ENCODE peak calls at places on chromosomes 3 and 15, in four cellular contexts. E is HepG2, J is SK-N-SH, D is K562. G is an unnamed sample.

GRCh38 chr15:65804252-65804931 is 12.3 kb upstream of the DENND4A start:
- DNase-seq in E (peak; percentile 91), J (no peak), D (no peak), G (no peak)

GRCh38 chr15:60369696-60370095 is 28.1 kb downstream of the ANXA2 start:
- DNase-seq in E (no peak), J (no peak), D (no peak), G (no peak)

GRCh38 chr3:52495777-52496602 is 852 bp downstream of the STAB1 start:
- DNase-seq in E (peak; percentile 30), J (no peak), D (no peak), G (no peak)

GRCh38 chr3:169869484-169870304 is at the start of gene LRRC31:
- DNase-seq in E (no peak), J (no peak), D (no peak), G (no peak)

GRCh38 chr3:45112939-45113338 is 33.2 kb downstream of the CDCP1 start:
- DNase-seq in E (no peak), J (no peak), D (no peak), G (no peak)

GRCh38 chr15:100572362-100572983 is 29.5 kb downstream of the LINS1 start:
- DNase-seq in E (no peak), J (no peak), D (no peak), G (no peak)

GRCh38 chr3:143123353-143123974 is 3.9 kb downstream of the CHST2 start:
- DNase-seq in E (no peak), J (no peak), D (no peak), G (no peak)

GRCh38 chr3:186979837-186980236 is 49.5 kb downstream of the ST6GAL1 start:
- DNase-seq in E (no peak), J (no peak), D (no peak), G (no peak)

GRCh38 chr3:139329364-139329850 is 14.4 kb upstream of the MRPS22 start:
- DNase-seq in E (peak; percentile 76), J (peak; percentile 87), D (peak; percentile 94), G (no peak)

GRCh38 chr3:12436514-12437222 is 47.6 kb upstream of the TSEN2 start:
- DNase-seq in E (no peak), J (no peak), D (no peak), G (no peak)

GRCh38 chr3:71341721-71342120 is 241.8 kb downstream of the FOXP1 start:
- DNase-seq in E (no peak), J (no peak), D (no peak), G (no peak)

GRCh38 chr3:150787741-150788370 is 24.9 kb upstream of the SIAH2 start:
- DNase-seq in E (peak; percentile 53), J (peak; percentile 74), D (peak; percentile 63), G (no peak)

GRCh38 chr15:61184431-61184830 is 44.7 kb downstream of the RORA start:
- DNase-seq in E (no peak), J (no peak), D (no peak), G (no peak)

GRCh38 chr3:13013994-13014754 is 59.1 kb downstream of the IQSEC1 start:
- DNase-seq in E (no peak), J (peak; percentile 50), D (no peak), G (no peak)

GRCh38 chr3:51945926-51946500 is 3.9 kb downstream of the PARP3 start:
- DNase-seq in E (no peak), J (no peak), D (no peak), G (no peak)

GRCh38 chr15:68480296-68480695 is 48.3 kb upstream of the ITGA11 start:
- DNase-seq in E (no peak), J (no peak), D (no peak), G (no peak)

GRCh38 chr3:55330756-55331155 is 156.3 kb downstream of the WNT5A start:
- DNase-seq in E (no peak), J (no peak), D (no peak), G (no peak)

GRCh38 chr15:92091155-92091734 is 237.7 kb downstream of the SLCO3A1 start:
- DNase-seq in E (peak; percentile 28), J (peak; percentile 47), D (peak; percentile 60), G (no peak)

GRCh38 chr15:99917237-99917636 is 184.0 kb upstream of the LYSMD4 start:
- DNase-seq in E (no peak), J (no peak), D (no peak), G (no peak)

GRCh38 chr3:194608981-194609380 is 24.2 kb downstream of the TMEM44 start:
- DNase-seq in E (no peak), J (no peak), D (no peak), G (no peak)

GRCh38 chr3:106425021-106425420 is 556.2 kb upstream of the CBLB start:
- DNase-seq in E (no peak), J (no peak), D (no peak), G (no peak)

GRCh38 chr3:148344522-148344921 is 353.2 kb upstream of the AGTR1 start:
- DNase-seq in E (no peak), J (no peak), D (no peak), G (no peak)

GRCh38 chr3:50604628-50605588 is 6.7 kb downstream of the CISH start:
- DNase-seq in E (no peak), J (no peak), D (no peak), G (no peak)

GRCh38 chr3:49453621-49454315 is 16.3 kb upstream of the DAG1 start:
- DNase-seq in E (no peak), J (no peak), D (no peak), G (no peak)

GRCh38 chr3:63966871-63967270 is 54.7 kb upstream of the SCAANT1 start:
- DNase-seq in E (no peak), J (no peak), D (no peak), G (no peak)

GRCh38 chr3:90136468-90137191 is 1029.2 kb downstream of the EPHA3 start:
- DNase-seq in E (no peak), J (no peak), D (no peak), G (no peak)

GRCh38 chr3:65436580-65436979 is 602.1 kb downstream of the MAGI1 start:
- DNase-seq in E (peak; percentile 5), J (peak; percentile 53), D (no peak), G (no peak)

GRCh38 chr3:65443739-65444447 is 594.8 kb downstream of the MAGI1 start:
- DNase-seq in E (no peak), J (no peak), D (no peak), G (no peak)

GRCh38 chr3:65438612-65439011 is 600.1 kb downstream of the MAGI1 start:
- DNase-seq in E (no peak), J (no peak), D (no peak), G (no peak)

GRCh38 chr3:65438096-65438495 is 600.6 kb downstream of the MAGI1 start:
- DNase-seq in E (no peak), J (no peak), D (no peak), G (no peak)

GRCh38 chr3:65439641-65440040 is 599.1 kb downstream of the MAGI1 start:
- DNase-seq in E (peak; percentile 32), J (peak; percentile 60), D (peak; percentile 27), G (no peak)
- TF ChIP-seq NFIC in E (no peak), J (no peak), D (no peak), G (no peak)

DNA sequence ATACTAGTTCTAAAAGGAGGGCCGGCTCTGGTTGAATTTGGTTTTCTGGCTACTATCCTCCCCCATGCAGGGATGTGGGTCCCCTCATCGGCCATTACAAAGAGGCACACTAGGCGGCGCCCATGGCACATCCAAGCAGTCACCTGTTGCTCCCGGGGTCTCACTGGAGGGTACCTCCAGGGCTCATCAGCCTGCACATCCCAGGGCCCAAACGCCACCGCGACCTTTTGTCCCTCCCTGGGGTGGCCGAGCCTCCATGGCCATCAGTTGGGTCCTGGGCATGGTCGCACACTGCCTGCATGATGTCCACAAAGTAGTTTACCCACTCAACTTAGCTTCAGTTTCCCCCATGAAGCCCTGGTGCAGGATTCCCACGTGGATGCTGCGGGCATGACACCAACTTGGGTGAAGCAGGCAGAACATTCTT is 28.3 kb downstream of the IDH3A start:
- DNase-seq in E (peak; percentile 30), J (peak; percentile 78), D (peak; percentile 70), G (no peak)
- TF ChIP-seq RAD21 in E (peak; percentile 40), J (peak; percentile 75), D (peak; percentile 84), G (peak; percentile 66)

GRCh38 chr15:42048821-42049200 is 28.0 kb upstream of the PLA2G4E start:
- DNase-seq in E (no peak), J (no peak), D (no peak), G (no peak)

GRCh38 chr15:42053010-42053409 is 32.2 kb upstream of the PLA2G4E start:
- DNase-seq in E (no peak), J (no peak), D (no peak), G (no peak)

GRCh38 chr15:42048080-42048820 is 27.4 kb upstream of the PLA2G4E start:
- DNase-seq in E (no peak), J (no peak), D (no peak), G (no peak)

GRCh38 chr15:42053914-42054313 is 33.1 kb upstream of the PLA2G4E start:
- DNase-seq in E (no peak), J (no peak), D (no peak), G (no peak)

DNA sequence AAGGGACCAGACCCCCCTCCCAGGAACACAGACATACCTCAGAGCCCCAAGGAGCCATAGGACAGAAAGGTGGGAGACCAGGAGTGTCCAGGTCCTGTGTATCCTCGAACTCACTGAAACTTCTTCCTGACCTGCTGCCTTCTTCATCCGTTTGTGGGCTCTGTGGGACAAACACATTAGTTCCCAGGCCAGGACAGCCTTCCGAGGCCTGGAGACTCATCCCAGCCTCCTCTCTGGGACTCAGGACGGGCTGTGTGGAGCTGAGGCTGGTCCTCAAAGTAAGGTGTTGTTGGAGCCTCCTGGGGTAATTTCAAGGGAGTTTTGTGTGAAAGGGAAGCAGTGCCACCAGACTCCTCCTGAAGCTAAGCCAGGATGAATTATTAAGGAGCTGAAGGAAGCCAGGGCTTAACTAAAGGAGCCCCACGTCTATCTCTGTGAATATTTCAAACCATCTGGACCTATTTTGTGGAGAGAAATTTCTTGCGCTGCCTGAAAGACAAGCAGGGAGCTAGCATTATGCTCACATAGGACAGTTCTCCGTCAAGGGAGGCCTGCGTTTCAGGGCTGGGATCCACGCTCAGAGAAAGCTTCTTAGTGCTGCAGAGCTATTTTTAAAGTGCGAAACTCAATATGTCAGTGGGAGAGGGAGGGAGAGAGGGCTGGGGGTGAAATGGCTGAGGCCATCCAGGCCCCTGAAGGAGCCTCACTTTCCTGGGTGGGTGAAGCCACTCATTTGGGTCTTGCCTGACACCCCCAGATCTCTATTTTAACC is 29.8 kb upstream of the PLA2G4E start:
- DNase-seq in E (no peak), J (no peak), D (no peak), G (no peak)
- TF ChIP-seq NFIC in E (no peak), J (no peak), D (no peak), G (no peak)

GRCh38 chr3:171718493-171719205 is 91.6 kb downstream of the PLD1 start:
- DNase-seq in E (no peak), J (no peak), D (no peak), G (no peak)
- TF ChIP-seq RAD21 in E (no peak), J (no peak), D (no peak), G (no peak)

GRCh38 chr3:189360291-189360690 is 188.5 kb downstream of the TPRG1 start:
- DNase-seq in E (no peak), J (no peak), D (no peak), G (no peak)

GRCh38 chr3:189353318-189353958 is 181.7 kb downstream of the TPRG1 start:
- DNase-seq in E (no peak), J (no peak), D (no peak), G (no peak)

GRCh38 chr3:189353988-189354735 is 182.4 kb downstream of the TPRG1 start:
- DNase-seq in E (no peak), J (no peak), D (no peak), G (no peak)

GRCh38 chr3:189355115-189355480 is 183.3 kb downstream of the TPRG1 start:
- DNase-seq in E (no peak), J (no peak), D (no peak), G (no peak)

GRCh38 chr3:189355481-189356201 is 183.9 kb downstream of the TPRG1 start:
- DNase-seq in E (peak; percentile 52), J (no peak), D (no peak), G (no peak)
- TF ChIP-seq NFIC in E (no peak), J (no peak), D (no peak), G (no peak)

G was measured in GM12878.